ENCODE peak calls at places on chromosomes 16 and 17, in nine cellular contexts. G, M, H, P, U, J, B, E and X are unnamed samples.

GRCh38 chr17:10698116-10698818 is 873 bp downstream of the ADPRM start:
- DNase-seq in G (no peak), M (no peak), H (no peak), P (peak; percentile 55), U (peak; percentile 14), J (no peak), B (no peak), E (no peak), X (peak; percentile 11)

GRCh38 chr16:53515811-53516210 is 12.8 kb upstream of the AKTIP start:
- DNase-seq in G (no peak), M (no peak), H (no peak), P (peak; percentile 11), U (no peak), J (no peak), B (no peak), E (no peak), X (no peak)

GRCh38 chr16:73010150-73010676 is 37.7 kb downstream of the ZFHX3 start:
- DNase-seq in G (no peak), M (peak; percentile 30), H (peak; percentile 41), P (no peak), U (no peak), J (no peak), B (no peak), E (no peak), X (no peak)

GRCh38 chr17:49779730-49780220 is 8.7 kb upstream of the KAT7 start:
- DNase-seq in G (peak; percentile 57), M (peak; percentile 6), H (peak; percentile 64), P (peak; percentile 89), U (peak; percentile 81), J (no peak), B (no peak), E (no peak), X (peak; percentile 23)

GRCh38 chr16:84732674-84733352 is 33.0 kb downstream of the USP10 start:
- DNase-seq in G (no peak), M (no peak), H (no peak), P (no peak), U (peak; percentile 32), J (no peak), B (no peak), E (no peak), X (peak; percentile 42)

GRCh38 chr17:30113213-30113612 is 3.4 kb upstream of the NSRP1 start:
- DNase-seq in G (no peak), M (peak; percentile 27), H (no peak), P (no peak), U (peak; percentile 69), J (no peak), B (no peak), E (no peak), X (no peak)

GRCh38 chr17:38617074-38617860 is 11.5 kb upstream of the SRCIN1 start:
- DNase-seq in G (no peak), M (no peak), H (no peak), P (no peak), U (no peak), J (no peak), B (no peak), E (no peak), X (no peak)

GRCh38 chr17:67492251-67492740 is 115.2 kb downstream of the PITPNC1 start:
- DNase-seq in G (no peak), M (no peak), H (no peak), P (no peak), U (no peak), J (peak; percentile 31), B (no peak), E (no peak), X (no peak)

GRCh38 chr16:76729525-76729924 is 452.3 kb downstream of the CNTNAP4 start:
- DNase-seq in G (peak; percentile 63), M (no peak), H (no peak), P (no peak), U (peak; percentile 34), J (no peak), B (no peak), E (no peak), X (peak; percentile 56)

GRCh38 chr16:24972608-24973220 is 42.5 kb downstream of the ARHGAP17 start:
- DNase-seq in G (no peak), M (no peak), H (no peak), P (no peak), U (no peak), J (no peak), B (no peak), E (no peak), X (no peak)

GRCh38 chr16:56610017-56610608 is 1.7 kb downstream of the MT2A start:
- DNase-seq in G (peak; percentile 49), M (peak; percentile 55), H (peak; percentile 79), P (peak; percentile 85), U (peak; percentile 96), J (no peak), B (no peak), E (no peak), X (peak; percentile 70)

GRCh38 chr16:56608876-56609462 is 585 bp downstream of the MT2A start:
- DNase-seq in G (no peak), M (no peak), H (no peak), P (no peak), U (no peak), J (no peak), B (no peak), E (no peak), X (no peak)

GRCh38 chr16:56610609-56611111 is 2.3 kb downstream of the MT2A start:
- DNase-seq in G (peak; percentile 41), M (no peak), H (no peak), P (peak; percentile 46), U (no peak), J (no peak), B (no peak), E (no peak), X (no peak)

GRCh38 chr16:56608043-56608875 is at the start of gene MT2A:
- DNase-seq in G (peak; percentile 98), M (peak; percentile 91), H (peak; percentile 97), P (peak; percentile 98), U (peak; percentile 97), J (peak; percentile 85), B (peak; percentile 89), E (peak; percentile 94), X (peak; percentile 92)

DNA sequence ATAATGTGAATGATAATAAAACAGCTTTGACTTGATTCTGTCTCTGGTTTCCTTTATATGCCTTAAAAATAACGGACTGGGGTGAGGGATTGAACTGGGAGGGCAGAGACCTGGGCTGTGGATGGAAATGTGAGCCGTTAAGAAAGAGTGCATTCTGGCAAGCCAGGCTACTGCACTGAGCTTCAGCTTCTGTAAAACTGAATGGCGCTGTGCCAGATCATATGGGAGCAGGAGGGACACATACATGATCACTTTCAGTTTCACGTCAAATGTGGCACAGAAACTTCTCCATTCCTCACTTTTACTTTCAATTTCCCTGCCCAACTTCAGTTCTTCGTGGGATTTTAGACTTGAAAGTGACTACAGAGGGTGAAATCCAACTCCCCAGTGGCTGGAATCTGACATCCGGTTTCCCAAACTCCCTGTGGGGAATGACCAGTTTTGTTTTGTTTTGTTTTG is 1.1 kb downstream of the MT2A start:
- DNase-seq in G (peak; percentile 72), M (no peak), H (peak; percentile 92), P (peak; percentile 88), U (peak; percentile 85), J (no peak), B (no peak), E (no peak), X (peak; percentile 78)
- TF ChIP-seq CTCF in G (no peak), M (no peak), H (no peak), P (no peak), U (no peak), J (peak; percentile 14), B (no peak), E (no peak), X (no peak)

DNA sequence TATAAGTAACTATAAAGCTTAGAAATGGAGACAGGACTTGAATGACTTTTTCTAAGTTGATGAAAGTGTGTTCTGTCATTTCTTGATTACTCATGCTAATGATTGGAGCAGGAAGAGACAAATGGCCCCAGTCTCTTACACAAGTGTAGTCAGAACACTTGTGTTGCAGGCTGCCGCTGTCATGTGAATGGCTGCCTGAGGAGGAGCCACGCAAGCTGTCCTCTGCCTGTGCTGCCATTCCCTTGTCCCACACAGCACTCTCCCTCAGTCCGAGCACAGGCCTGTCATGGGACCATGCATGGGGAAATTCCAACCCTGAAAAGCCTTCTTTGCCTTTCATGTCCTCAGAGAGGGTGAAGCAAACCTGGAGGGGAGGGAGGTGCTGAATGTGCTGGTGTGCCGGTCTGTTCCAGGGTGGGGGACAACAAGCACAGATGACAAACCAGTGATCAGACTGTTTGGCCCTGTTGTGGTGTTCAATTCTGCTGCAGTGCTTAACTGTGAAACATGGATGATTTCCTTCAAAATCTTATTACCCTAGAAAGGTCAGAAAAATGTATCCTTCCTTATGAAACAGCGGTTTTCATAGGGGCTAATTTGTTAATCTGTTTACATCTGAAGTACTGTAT is 109.4 kb downstream of the MRTFB start:
- DNase-seq in G (no peak), M (no peak), H (no peak), P (no peak), U (peak; percentile 3), J (peak; percentile 49), B (no peak), E (no peak), X (no peak)
- H3K27ac ChIP-seq in G (no peak overlapping the region), M (peak overlapping the region; percentile 44), H (no peak overlapping the region), P (peak overlapping the region; percentile 35), U (no peak overlapping the region), J (no peak overlapping the region), B (no peak overlapping the region), E (no peak overlapping the region), X (no peak overlapping the region)

DNA sequence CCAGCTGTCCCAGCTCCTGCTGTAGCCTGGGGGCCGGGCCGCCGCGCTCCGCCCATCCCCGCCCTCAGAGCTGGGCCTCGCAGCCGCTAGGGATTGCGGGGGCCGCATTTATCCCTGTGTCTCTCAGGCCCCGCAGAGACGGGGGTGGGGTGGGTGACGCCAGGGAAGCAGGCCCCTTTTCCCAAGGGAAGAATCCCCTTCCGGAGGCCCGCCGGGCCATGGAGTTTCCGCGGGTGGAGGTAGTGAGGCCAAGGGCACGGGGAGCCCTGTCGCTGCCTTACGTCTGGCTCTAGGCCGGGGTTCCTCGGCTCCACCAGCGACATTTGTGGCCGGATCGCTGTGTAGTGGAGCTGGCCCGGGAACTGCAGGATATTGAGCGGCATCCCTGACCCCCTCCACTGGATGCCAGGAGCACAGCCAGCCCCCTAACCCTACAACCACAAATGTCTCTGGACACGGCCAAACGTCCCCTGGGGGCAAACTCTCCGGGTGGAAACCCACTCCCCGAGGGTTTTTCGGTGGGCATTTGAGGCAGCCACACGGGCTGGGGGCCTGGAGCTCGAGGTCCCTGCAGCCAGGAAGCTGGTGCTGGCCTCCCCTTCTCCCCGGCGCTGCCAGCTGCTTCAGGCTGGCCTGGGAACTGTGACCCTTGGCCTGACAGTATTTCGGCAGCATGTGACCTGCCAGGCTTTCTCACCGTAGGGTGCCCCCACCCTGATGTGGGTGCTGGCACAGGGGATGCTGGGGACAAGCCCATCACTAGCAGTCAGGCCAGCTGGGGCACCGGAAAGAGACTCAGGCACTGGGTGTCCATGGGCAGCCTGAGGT is 12.0 kb upstream of the CD300A start:
- DNase-seq in G (peak; percentile 97), M (peak; percentile 84), H (no peak), P (peak; percentile 92), U (peak; percentile 69), J (peak; percentile 55), B (peak; percentile 74), E (no peak), X (no peak)
- TF ChIP-seq CTCF in G (peak; percentile 4), M (no peak), H (peak; percentile 38), P (no peak), U (no peak), J (no peak), B (peak; percentile 34), E (no peak), X (no peak)

DNA sequence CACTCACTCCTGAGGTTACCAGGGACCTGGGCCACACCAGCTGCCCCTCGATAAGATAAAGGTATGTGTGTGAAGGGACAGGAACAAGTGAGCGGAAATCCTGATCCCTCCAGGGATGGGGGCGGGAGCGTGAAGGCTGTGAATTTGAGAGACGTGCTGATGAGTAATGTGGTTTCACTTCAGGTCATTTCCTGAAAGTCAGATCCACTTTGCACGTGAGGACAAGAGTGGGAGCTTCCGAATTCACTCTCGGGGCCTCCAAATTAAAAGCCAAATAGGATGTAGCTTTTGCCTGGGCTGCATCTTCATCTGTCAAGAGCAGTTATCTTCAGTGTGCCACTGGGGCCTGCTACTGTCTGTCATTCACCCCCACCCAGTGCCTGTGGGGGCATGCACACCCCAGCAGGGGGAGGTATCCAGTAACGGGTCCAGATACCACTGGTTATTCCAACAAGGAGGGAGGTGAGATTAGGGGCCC is 87.4 kb upstream of the LHX1 start:
- DNase-seq in G (no peak), M (peak; percentile 54), H (no peak), P (peak; percentile 72), U (peak; percentile 58), J (no peak), B (no peak), E (no peak), X (peak; percentile 79)
- H3K27ac ChIP-seq in G (no peak overlapping the region), M (peak overlapping the region; percentile 57), H (no peak overlapping the region), P (no peak overlapping the region), U (peak overlapping the region; percentile 20), J (no peak overlapping the region), B (no peak overlapping the region), E (no peak overlapping the region), X (peak overlapping the region; percentile 86)